ENCODE peak calls at places on chromosomes 16 and 17, in five cellular contexts. Y is heart left ventricle, W is spleen, B is right atrium auricular region, E is fibroblast of lung. F is an unnamed sample.
A peak's percentile ranks its signal among the peaks of the same experiment; 100 is the strongest.

GRCh38 chr17:3695129-3695722 is 729 bp downstream of the P2RX5 start:
- DNase-seq in E (no peak), W (no peak), Y (no peak), B (no peak), F (no peak)

GRCh38 chr17:29180788-29181160 is 576 bp upstream of the MYO18A start:
- DNase-seq in E (no peak), B (no peak), Y (no peak), W (no peak), F (no peak)

GRCh38 chr17:81710514-81711308 is 1.4 kb upstream of the SLC25A10 start:
- DNase-seq in W (peak; percentile 81), E (no peak), Y (no peak), B (no peak), F (no peak)

GRCh38 chr16:21239646-21240045 is 6.1 kb downstream of the ANKS4B start:
- DNase-seq in Y (no peak), E (no peak), W (no peak), B (no peak), F (no peak)

GRCh38 chr17:206941-207560 is 25.6 kb upstream of the DOC2B start:
- DNase-seq in E (no peak), B (no peak), Y (no peak), W (peak; percentile 45), F (no peak)

GRCh38 chr16:54178491-54178976 is 108.1 kb downstream of the IRX3 start:
- DNase-seq in Y (no peak), B (no peak), E (no peak), W (no peak), F (no peak)

GRCh38 chr17:58113947-58114346 is 30.7 kb downstream of the DYNLL2 start:
- DNase-seq in Y (no peak), E (no peak), B (no peak), W (no peak), F (no peak)

GRCh38 chr16:49811630-49812334 is 44.1 kb downstream of the ZNF423 start:
- DNase-seq in Y (no peak), W (no peak), B (no peak), E (no peak), F (no peak)

GRCh38 chr17:42795465-42795864 is 3.0 kb downstream of the COA3 start:
- DNase-seq in Y (no peak), W (no peak), B (no peak), E (no peak), F (no peak)

GRCh38 chr16:23833960-23834685 is 1.7 kb upstream of the PRKCB start:
- DNase-seq in Y (no peak), E (no peak), B (no peak), W (no peak), F (no peak)

GRCh38 chr16:5972747-5973146 is 875.2 kb upstream of the EEF2KMT start:
- DNase-seq in B (no peak), E (no peak), W (no peak), Y (no peak), F (no peak)

GRCh38 chr17:49349535-49349934 is 12.5 kb downstream of the ZNF652 start:
- DNase-seq in W (no peak), B (no peak), Y (no peak), E (no peak), F (no peak)

GRCh38 chr16:57785924-57786323 is 16.4 kb downstream of the KIFC3 start:
- DNase-seq in W (no peak), B (no peak), E (no peak), Y (peak; percentile 40), F (no peak)

GRCh38 chr17:40303706-40304450 is 5.1 kb upstream of the RARA start:
- DNase-seq in B (no peak), Y (no peak), E (peak; percentile 57), W (no peak), F (no peak)

GRCh38 chr16:9138731-9139501 is 47.5 kb downstream of the HAPSTR1 start:
- DNase-seq in E (peak; percentile 70), W (peak; percentile 92), Y (peak; percentile 84), B (peak; percentile 72), F (peak; percentile 43)

GRCh38 chr16:56347670-56348069 is 77.7 kb downstream of the AMFR start:
- DNase-seq in W (peak; percentile 51), B (no peak), E (no peak), Y (peak; percentile 23), F (no peak)

GRCh38 chr16:89409161-89409711 is 81.1 kb downstream of the ANKRD11 start:
- DNase-seq in W (peak; percentile 80), B (no peak), E (no peak), Y (peak; percentile 57), F (peak; percentile 53)

GRCh38 chr17:4230142-4230541 is 33.6 kb downstream of the ANKFY1 start:
- DNase-seq in B (peak; percentile 68), Y (no peak), E (peak; percentile 99), W (no peak), F (no peak)

GRCh38 chr17:77254961-77255741 is 114.4 kb downstream of the SEC14L1 start:
- DNase-seq in B (no peak), Y (no peak), W (no peak), E (peak; percentile 88), F (no peak)

GRCh38 chr16:74309789-74310781 is 13.5 kb downstream of the PSMD7 start:
- DNase-seq in W (no peak), E (peak; percentile 65), Y (no peak), B (no peak), F (no peak)

GRCh38 chr16:3355589-3355988 is at the start of gene OR2C1:
- DNase-seq in B (no peak), Y (no peak), W (no peak), E (no peak), F (no peak)
- H3K9me3 ChIP-seq in B (no peaks in the 10 kb centered on the region), Y (no peaks in the 10 kb centered on the region), W (no peaks in the 10 kb centered on the region), E (no peaks in the 10 kb centered on the region), F (no peaks in the 10 kb centered on the region)

DNA sequence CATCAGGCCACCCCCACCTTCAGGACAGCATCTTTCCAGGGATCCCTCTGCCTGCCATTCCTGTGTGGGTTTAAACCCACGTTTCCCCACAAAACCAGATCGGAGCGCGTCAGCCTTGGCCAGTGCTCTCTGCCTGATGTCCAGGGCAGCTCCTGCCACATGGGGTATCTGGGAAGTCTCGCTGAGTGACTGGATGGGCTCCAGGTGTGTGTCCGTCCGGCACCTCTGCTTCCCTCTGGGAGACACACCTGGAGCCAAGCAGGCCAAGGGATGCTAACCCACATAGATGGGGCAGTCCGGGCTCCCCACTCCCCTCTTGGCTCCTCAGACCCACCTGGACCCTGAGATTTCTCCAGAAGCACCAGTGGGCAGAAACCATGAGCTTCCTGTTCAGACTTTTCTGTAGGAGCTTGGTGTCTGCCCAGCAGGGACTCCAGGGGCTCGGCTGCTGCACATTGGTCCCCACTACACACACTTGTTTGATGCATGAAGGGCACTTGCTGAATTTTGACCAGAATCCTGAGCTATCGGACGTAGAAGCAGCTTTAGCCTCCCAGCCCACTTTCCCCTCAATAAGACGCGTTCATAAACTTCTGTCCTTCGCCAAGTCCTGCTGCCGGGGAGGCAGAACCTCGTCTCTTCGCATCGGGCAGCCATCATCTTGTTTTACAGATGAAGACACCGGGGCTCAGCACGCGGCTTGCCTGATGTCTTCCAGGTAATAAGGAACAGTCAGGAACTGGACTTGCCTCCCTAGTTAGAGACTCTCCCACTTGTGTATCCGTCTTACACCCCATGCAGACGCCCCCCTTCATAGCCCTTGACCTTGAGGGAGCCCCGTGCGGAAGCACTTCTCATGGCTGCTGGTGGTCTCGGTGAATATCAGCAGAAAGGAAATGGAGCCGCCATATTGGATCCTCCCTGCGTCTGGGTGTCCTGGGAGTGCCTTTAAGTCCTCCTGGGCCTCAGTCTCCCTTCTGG is 91.6 kb upstream of the ZNF469 start:
- DNase-seq in B (no peak), Y (no peak), W (peak; percentile 45), E (no peak), F (no peak)
- H3K9me3 ChIP-seq in B (peaks cover 26% of the 10 kb centered on the region), Y (peaks cover 25% of the 10 kb centered on the region), W (peaks cover 16% of the 10 kb centered on the region), E (no peaks in the 10 kb centered on the region), F (no peaks in the 10 kb centered on the region)

GRCh38 chr17:54451051-54451450 is 449.6 kb upstream of the TOM1L1 start:
- DNase-seq in B (no peak), E (no peak), Y (no peak), W (no peak), F (no peak)
- H3K9me3 ChIP-seq in B (peaks cover 3% of the 10 kb centered on the region), E (no peaks in the 10 kb centered on the region), Y (peaks cover 20% of the 10 kb centered on the region), W (peaks cover 13% of the 10 kb centered on the region), F (no peaks in the 10 kb centered on the region)

GRCh38 chr16:35255186-35255803 is 1795.9 kb downstream of the TP53TG3F start:
- DNase-seq in W (no peak), E (no peak), B (no peak), Y (no peak), F (no peak)
- H3K9me3 ChIP-seq in W (peaks cover 15% of the 10 kb centered on the region), E (no peaks in the 10 kb centered on the region), B (no peaks in the 10 kb centered on the region), Y (no peaks in the 10 kb centered on the region), F (no peaks in the 10 kb centered on the region)

GRCh38 chr16:35492225-35492624 is 2032.8 kb downstream of the TP53TG3F start:
- DNase-seq in E (no peak), B (no peak), Y (no peak), W (no peak), F (no peak)
- H3K9me3 ChIP-seq in E (no peaks in the 10 kb centered on the region), B (no peaks in the 10 kb centered on the region), Y (no peaks in the 10 kb centered on the region), W (no peaks in the 10 kb centered on the region), F (no peaks in the 10 kb centered on the region)